ENCODE peak calls at places on chromosome 2, in seven cellular contexts. I, L, M, R, A, W and B are unnamed samples.

GRCh38 chr2:40155728-40156127 is 296.2 kb downstream of the SLC8A1 start:
- DNase-seq in I (no peak), L (no peak), M (peak), R (no peak), A (no peak), W (no peak), B (peak)

GRCh38 chr2:169462896-169463695 is 16.2 kb upstream of the BBS5 start:
- DNase-seq in I (no peak), L (no peak), M (peak), R (no peak), A (peak), W (peak), B (no peak)

GRCh38 chr2:26916128-26916692 is 54.2 kb upstream of the MAPRE3 start:
- DNase-seq in I (no peak), L (no peak), M (no peak), R (no peak), A (no peak), W (no peak), B (no peak)

GRCh38 chr2:107721581-107721980 is 105.1 kb upstream of the RGPD4 start:
- DNase-seq in I (no peak), L (no peak), M (no peak), R (no peak), A (peak), W (peak), B (no peak)

GRCh38 chr2:160970052-160970846 is 190.0 kb upstream of the TANK start:
- DNase-seq in I (no peak), L (no peak), M (peak), R (peak), A (peak), W (peak), B (peak)

GRCh38 chr2:79729532-79729931 is 216.7 kb downstream of the CTNNA2 start:
- DNase-seq in I (no peak), L (no peak), M (no peak), R (peak), A (no peak), W (no peak), B (no peak)

GRCh38 chr2:9089831-9090230 is 86.3 kb upstream of the MBOAT2 start:
- DNase-seq in I (no peak), L (no peak), M (no peak), R (no peak), A (no peak), W (no peak), B (no peak)

GRCh38 chr2:137838255-137839092 is 125.8 kb upstream of the HNMT start:
- DNase-seq in I (peak), L (no peak), M (peak), R (peak), A (peak), W (peak), B (peak)

GRCh38 chr2:225584821-225585220 is 185.3 kb downstream of the NYAP2 start:
- DNase-seq in I (no peak), L (no peak), M (no peak), R (peak), A (no peak), W (no peak), B (no peak)

DNA sequence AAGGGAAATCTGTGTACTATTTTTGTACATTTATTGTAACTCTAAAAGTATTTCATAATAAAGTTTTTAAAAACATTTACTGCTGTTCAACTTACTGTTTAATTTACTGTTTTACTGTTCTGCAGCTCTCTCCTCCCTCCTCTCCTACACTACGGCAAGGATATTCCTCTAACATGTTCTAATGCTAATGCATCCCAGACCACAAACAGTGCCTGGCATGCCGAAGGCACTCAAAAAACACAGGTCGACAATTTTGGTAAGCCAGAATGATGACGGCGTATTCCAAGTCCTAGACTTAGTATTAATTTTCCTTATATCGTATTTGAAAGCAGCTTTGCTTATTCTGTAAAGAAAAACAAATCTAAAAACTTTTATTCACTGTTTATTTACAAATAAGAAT is 13.3 kb downstream of the MGAT4A start:
- DNase-seq in I (no peak), L (no peak), M (no peak), R (no peak), A (no peak), W (no peak), B (no peak)
- H3K9ac ChIP-seq in I (no peak), L (no peak), M (no peak), R (no peak), A (no peak), W (no peak), B (no peak)

GRCh38 chr2:231174211-231174651 is 24.2 kb upstream of the ARMC9 start:
- DNase-seq in I (no peak), L (no peak), M (no peak), R (no peak), A (no peak), W (no peak), B (no peak)
- H3K9ac ChIP-seq in I (no peak), L (no peak), M (no peak), R (no peak), A (no peak), W (peak), B (no peak)

GRCh38 chr2:180979086-180979934 is 1.1 kb upstream of the UBE2E3 start:
- DNase-seq in I (no peak), L (no peak), M (peak), R (peak), A (peak), W (peak), B (peak)
- H3K9ac ChIP-seq in I (peak), L (no peak), M (no peak), R (no peak), A (peak), W (peak), B (no peak)

GRCh38 chr2:60351802-60352201 is 201.7 kb downstream of the BCL11A start:
- DNase-seq in I (no peak), L (no peak), M (no peak), R (no peak), A (no peak), W (no peak), B (no peak)
- H3K9ac ChIP-seq in I (no peak), L (no peak), M (no peak), R (no peak), A (no peak), W (no peak), B (no peak)

GRCh38 chr2:239464166-239465016 is 63.6 kb upstream of the HDAC4 start:
- DNase-seq in I (no peak), L (peak), M (no peak), R (no peak), A (no peak), W (no peak), B (no peak)
- H3K9ac ChIP-seq in I (no peak), L (no peak), M (no peak), R (no peak), A (no peak), W (no peak), B (no peak)

GRCh38 chr2:205700331-205701132 is 18.2 kb downstream of the NRP2 start:
- DNase-seq in I (no peak), L (no peak), M (peak), R (peak), A (peak), W (peak), B (peak)
- H3K9ac ChIP-seq in I (no peak), L (no peak), M (peak), R (no peak), A (no peak), W (peak), B (no peak)

DNA sequence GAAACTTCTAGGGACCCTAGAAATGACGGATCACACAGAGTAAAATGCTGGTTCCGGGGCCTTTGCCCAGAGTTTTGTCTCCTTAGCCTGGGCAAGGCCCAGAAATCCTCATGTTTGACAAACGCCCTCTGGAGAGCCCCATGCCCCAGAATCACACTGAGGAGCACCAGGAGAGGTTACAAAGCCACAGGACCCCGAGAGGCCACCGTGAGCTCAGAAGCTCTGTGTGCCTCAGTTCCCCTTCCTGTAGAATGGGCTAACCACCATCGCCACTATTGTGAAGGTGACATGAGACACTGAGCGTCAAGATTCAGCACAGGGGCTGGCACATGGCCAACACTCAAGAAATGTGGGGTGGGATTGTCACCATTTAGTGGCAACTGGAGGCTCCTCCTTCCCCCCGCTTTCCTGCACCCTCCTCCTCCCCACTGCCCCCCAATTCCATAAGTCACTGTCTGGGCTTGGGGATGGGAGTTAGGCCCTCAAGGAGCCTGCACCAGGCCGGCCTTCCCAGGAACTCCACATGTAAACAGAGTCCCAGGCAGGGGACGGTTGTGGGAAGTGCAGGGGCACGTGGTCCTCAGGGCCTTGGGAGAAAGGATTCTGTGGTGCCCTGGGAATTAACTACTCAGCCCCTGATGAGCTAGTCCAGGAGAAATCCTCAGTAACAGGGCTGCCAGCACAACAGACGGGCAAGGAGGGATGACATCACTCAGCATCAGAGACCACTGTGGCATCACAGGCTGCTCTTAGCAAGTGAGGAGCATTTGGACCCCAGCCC is 1.4 kb upstream of the NMUR1 start:
- DNase-seq in I (no peak), L (no peak), M (peak), R (no peak), A (no peak), W (no peak), B (no peak)
- H3K9ac ChIP-seq in I (no peak), L (no peak), M (no peak), R (no peak), A (no peak), W (no peak), B (no peak)

GRCh38 chr2:162073776-162074578 is at the start of gene DPP4:
- DNase-seq in I (no peak), L (peak), M (peak), R (peak), A (no peak), W (peak), B (peak)

GRCh38 chr2:162074937-162075688 is 1.1 kb upstream of the DPP4 start:
- DNase-seq in I (no peak), L (no peak), M (peak), R (no peak), A (no peak), W (no peak), B (no peak)

GRCh38 chr2:162074579-162074922 is 536 bp upstream of the DPP4 start:
- DNase-seq in I (no peak), L (no peak), M (no peak), R (no peak), A (no peak), W (no peak), B (no peak)

GRCh38 chr2:162072181-162072702 is 1.8 kb downstream of the DPP4 start:
- DNase-seq in I (no peak), L (no peak), M (peak), R (no peak), A (peak), W (peak), B (peak)

DNA sequence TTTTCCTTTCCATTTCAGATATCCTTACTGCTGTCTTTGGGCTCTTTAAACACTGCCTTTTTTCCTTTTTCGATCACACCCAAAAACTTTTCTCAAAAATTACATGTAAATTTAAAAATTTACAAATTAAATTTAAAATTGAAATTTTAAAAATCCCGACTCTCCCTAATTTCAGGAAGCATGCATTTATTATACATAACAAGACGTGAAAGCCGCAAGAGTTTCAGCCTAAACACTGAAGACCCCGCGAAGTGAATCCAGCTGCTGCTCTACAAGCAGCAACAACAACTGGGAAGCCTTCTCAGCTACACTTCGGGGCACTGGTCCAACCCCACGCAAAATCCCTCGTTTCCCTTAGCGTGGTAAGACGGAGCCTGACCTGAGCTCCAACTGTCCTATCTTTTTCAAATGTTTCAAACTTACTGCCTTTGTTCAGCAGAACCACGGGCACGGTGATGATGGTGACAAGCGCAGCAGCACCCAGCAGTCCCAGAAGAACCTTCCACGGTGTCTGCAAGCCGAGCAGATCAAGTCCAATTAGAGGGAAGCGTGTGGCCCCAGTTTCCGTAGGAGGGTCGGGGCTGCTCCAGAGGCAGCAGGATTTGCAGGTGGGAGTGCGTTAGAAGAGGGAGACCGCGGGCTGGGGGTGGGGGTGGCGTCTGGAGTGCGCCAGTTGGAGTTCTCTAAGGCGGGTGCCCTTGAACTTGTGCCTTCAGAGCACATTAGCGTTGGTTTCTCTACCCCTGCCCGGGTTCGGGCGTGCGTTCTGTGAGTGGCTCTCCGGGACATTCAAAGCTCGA is 839 bp downstream of the DPP4 start:
- DNase-seq in I (no peak), L (no peak), M (peak), R (peak), A (no peak), W (peak), B (no peak)
- H3K9ac ChIP-seq in I (no peak), L (no peak), M (peak), R (no peak), A (no peak), W (peak), B (no peak)

DNA sequence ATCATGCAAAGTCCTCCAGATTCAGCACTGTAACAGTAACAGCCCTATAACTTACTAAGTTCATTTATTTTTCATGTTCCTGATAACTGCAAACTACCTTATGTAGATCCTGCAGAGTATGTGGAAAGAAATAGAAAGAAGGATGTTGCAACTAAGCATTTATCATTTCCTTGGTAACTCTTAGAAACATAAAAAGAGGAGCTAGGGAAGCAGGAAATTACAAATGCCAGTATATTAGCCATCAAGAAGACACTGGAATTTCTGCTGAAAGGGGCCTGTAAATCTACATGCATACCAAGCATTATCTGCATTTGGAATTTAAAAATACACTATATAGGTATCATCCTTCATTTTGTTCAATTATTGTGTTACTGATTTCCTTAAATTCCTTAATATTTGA is 66.8 kb downstream of the PDE11A start:
- DNase-seq in I (no peak), L (no peak), M (peak), R (no peak), A (no peak), W (peak), B (no peak)
- H3K9ac ChIP-seq in I (no peak), L (no peak), M (no peak), R (no peak), A (no peak), W (no peak), B (no peak)

GRCh38 chr2:74524955-74525716 is 895 bp downstream of the DQX1 start:
- DNase-seq in I (no peak), L (peak), M (no peak), R (no peak), A (no peak), W (no peak), B (no peak)
- H3K9ac ChIP-seq in I (no peak), L (no peak), M (no peak), R (no peak), A (no peak), W (no peak), B (no peak)